ENCODE peak calls at places on chromosomes 7 and 10, in nine cellular contexts. L is brain pericyte, P is cardiac fibroblast, U is B cell, D is H54, Y is lung, C is AG04449, W is mammary epithelial cell, Z is neural crest cell. J is an unnamed sample.

GRCh38 chr10:117374506-117375359 is 507 bp downstream of the PDZD8 start:
- DNase-seq in L (no peak), P (peak; percentile 11), U (no peak), D (peak; percentile 34), Y (no peak), C (no peak), W (no peak), Z (peak; percentile 37), J (peak; percentile 63)

GRCh38 chr10:10870523-10871241 is 147.0 kb upstream of the CELF2 start:
- DNase-seq in L (no peak), P (no peak), U (no peak), D (no peak), Y (no peak), C (no peak), W (no peak), Z (peak; percentile 3), J (no peak)

GRCh38 chr7:157046681-157047080 is 36.2 kb upstream of the MNX1 start:
- DNase-seq in L (no peak), P (no peak), U (no peak), D (peak; percentile 72), Y (no peak), C (peak; percentile 47), W (peak; percentile 99), Z (no peak), J (no peak)

GRCh38 chr7:89182116-89182515 is 386.6 kb upstream of the TEX47 start:
- DNase-seq in L (no peak), P (no peak), U (no peak), D (no peak), Y (no peak), C (no peak), W (no peak), Z (no peak), J (no peak)

GRCh38 chr7:107609861-107610260 is 29.8 kb downstream of the BCAP29 start:
- DNase-seq in L (no peak), P (peak; percentile 67), U (no peak), D (no peak), Y (no peak), C (no peak), W (no peak), Z (no peak), J (no peak)

GRCh38 chr7:36668080-36668479 is 56.2 kb downstream of the AOAH start:
- DNase-seq in L (no peak), P (no peak), U (no peak), D (no peak), Y (no peak), C (no peak), W (peak; percentile 73), Z (no peak), J (no peak)

GRCh38 chr7:2978403-2978802 is 65.3 kb downstream of the CARD11 start:
- DNase-seq in L (no peak), P (no peak), U (peak; percentile 77), D (no peak), Y (peak; percentile 75), C (no peak), W (peak; percentile 46), Z (no peak), J (no peak)

GRCh38 chr10:127968659-127969058 is 61.8 kb downstream of the PTPRE start:
- DNase-seq in L (no peak), P (peak; percentile 74), U (no peak), D (no peak), Y (no peak), C (no peak), W (no peak), Z (no peak), J (no peak)

GRCh38 chr7:13476881-13477444 is 512.5 kb downstream of the ETV1 start:
- DNase-seq in L (no peak), P (no peak), U (no peak), D (no peak), Y (no peak), C (no peak), W (no peak), Z (no peak), J (no peak)

GRCh38 chr10:98074315-98074911 is 44.0 kb upstream of the CRTAC1 start:
- DNase-seq in L (no peak), P (peak; percentile 17), U (no peak), D (peak; percentile 19), Y (no peak), C (no peak), W (peak; percentile 11), Z (peak; percentile 38), J (no peak)

GRCh38 chr10:42594246-42594650 is 44.1 kb downstream of the ZNF33B start:
- DNase-seq in L (no peak), P (peak; percentile 89), U (no peak), D (no peak), Y (no peak), C (no peak), W (peak; percentile 48), Z (no peak), J (no peak)

GRCh38 chr10:86651631-86652331 is 2.6 kb upstream of the OPN4 start:
- DNase-seq in L (no peak), P (no peak), U (no peak), D (no peak), Y (no peak), C (no peak), W (no peak), Z (no peak), J (peak; percentile 44)

GRCh38 chr7:29299986-29300609 is 105.5 kb downstream of the CHN2 start:
- DNase-seq in L (no peak), P (peak; percentile 75), U (no peak), D (no peak), Y (no peak), C (no peak), W (no peak), Z (no peak), J (no peak)

GRCh38 chr10:24897326-24897926 is 55.0 kb downstream of the PRTFDC1 start:
- DNase-seq in L (no peak), P (peak; percentile 74), U (no peak), D (no peak), Y (no peak), C (no peak), W (no peak), Z (no peak), J (no peak)

GRCh38 chr7:127822822-127823508 is 171.0 kb downstream of the SND1 start:
- DNase-seq in L (no peak), P (no peak), U (peak; percentile 31), D (no peak), Y (no peak), C (no peak), W (peak; percentile 61), Z (no peak), J (no peak)

GRCh38 chr10:85548038-85548437 is 818.6 kb downstream of the GRID1 start:
- DNase-seq in L (no peak), P (peak; percentile 37), U (no peak), D (peak; percentile 18), Y (no peak), C (no peak), W (peak; percentile 76), Z (no peak), J (no peak)

GRCh38 chr7:104971290-104972071 is 42.5 kb upstream of the KMT2E start:
- DNase-seq in L (no peak), P (peak; percentile 67), U (no peak), D (no peak), Y (no peak), C (no peak), W (peak; percentile 72), Z (no peak), J (peak; percentile 79)

GRCh38 chr10:23439920-23440875 is 1.3 kb downstream of the OTUD1 start:
- DNase-seq in L (no peak), P (peak; percentile 40), U (peak; percentile 63), D (no peak), Y (no peak), C (no peak), W (peak; percentile 53), Z (no peak), J (no peak)

GRCh38 chr7:128030999-128031681 is at the start of gene LRRC4:
- DNase-seq in L (no peak), P (no peak), U (peak; percentile 81), D (no peak), Y (no peak), C (no peak), W (peak; percentile 36), Z (peak; percentile 39), J (no peak)

GRCh38 chr7:93551063-93551895 is 23.2 kb downstream of the CALCR start:
- DNase-seq in L (no peak), P (peak; percentile 69), U (no peak), D (no peak), Y (no peak), C (peak; percentile 23), W (peak; percentile 5), Z (no peak), J (no peak)

GRCh38 chr10:124290095-124290795 is 128.5 kb downstream of the OAT start:
- DNase-seq in L (peak; percentile 40), P (peak; percentile 24), U (no peak), D (no peak), Y (no peak), C (no peak), W (no peak), Z (no peak), J (peak; percentile 63)

GRCh38 chr10:83301732-83302131 is 837.6 kb upstream of the GHITM start:
- DNase-seq in L (no peak), P (no peak), U (no peak), D (no peak), Y (no peak), C (no peak), W (peak; percentile 87), Z (no peak), J (no peak)

GRCh38 chr7:81956520-81956919 is 186.7 kb upstream of the HGF start:
- DNase-seq in L (peak; percentile 16), P (peak; percentile 85), U (no peak), D (peak; percentile 5), Y (no peak), C (no peak), W (no peak), Z (no peak), J (no peak)

J was measured in right atrium auricular region.